ENCODE peak calls at places on chromosomes 12 and 14, in ten cellular contexts. I is astrocyte, R is uterus, Q is mucosa of descending colon, Z is A549, P is adrenal gland, O is ascending aorta, F is ovary, V is tibial nerve, S is GM23248. T is an unnamed sample.

GRCh38 chr12:16008442-16008841 is 97.3 kb downstream of the DERA start:
- DNase-seq in R (no peak), O (no peak), S (no peak), F (no peak), V (no peak), Q (no peak), I (no peak), P (no peak), Z (no peak), T (no peak)

GRCh38 chr12:52860102-52860838 is 11.5 kb upstream of the KRT78 start:
- DNase-seq in R (no peak), Q (no peak), S (peak; percentile 60), V (no peak), F (no peak), Z (peak; percentile 89), P (no peak), I (peak; percentile 52), O (no peak), T (no peak)

GRCh38 chr14:67734675-67735074 is 33.0 kb downstream of the RDH12 start:
- DNase-seq in I (no peak), Q (no peak), R (no peak), Z (no peak), O (no peak), P (no peak), V (no peak), S (peak; percentile 45), F (no peak), T (no peak)

GRCh38 chr14:34620115-34620514 is 9.8 kb downstream of the SNX6 start:
- DNase-seq in V (no peak), P (no peak), S (no peak), I (no peak), F (no peak), R (no peak), O (no peak), Q (no peak), Z (no peak), T (no peak)

GRCh38 chr12:96083020-96083489 is 47.7 kb upstream of the LTA4H start:
- DNase-seq in Q (no peak), V (no peak), S (no peak), P (no peak), F (no peak), O (no peak), Z (no peak), I (peak; percentile 5), R (no peak), T (no peak)

GRCh38 chr14:32576088-32576795 is 247.1 kb downstream of the AKAP6 start:
- DNase-seq in O (no peak), Q (no peak), V (peak; percentile 68), P (peak; percentile 47), Z (peak; percentile 55), F (peak; percentile 61), S (peak; percentile 83), R (peak; percentile 36), I (peak; percentile 31), T (no peak)

GRCh38 chr12:96195845-96196451 is 1.8 kb downstream of the ELK3 start:
- DNase-seq in P (no peak), Q (no peak), V (no peak), Z (peak; percentile 35), O (no peak), R (peak; percentile 27), F (no peak), I (peak; percentile 83), S (peak; percentile 81), T (peak; percentile 44)

GRCh38 chr12:93376436-93377251 is 1.1 kb upstream of the NUDT4 start:
- DNase-seq in F (peak; percentile 54), V (peak; percentile 16), R (peak; percentile 28), Z (peak; percentile 28), P (peak; percentile 73), S (peak; percentile 71), O (no peak), Q (no peak), I (no peak), T (no peak)

GRCh38 chr12:69880566-69880965 is 55.5 kb downstream of the MYRFL start:
- DNase-seq in I (peak; percentile 44), Z (peak; percentile 16), P (no peak), S (peak; percentile 28), O (no peak), V (no peak), R (no peak), F (no peak), Q (no peak), T (no peak)

DNA sequence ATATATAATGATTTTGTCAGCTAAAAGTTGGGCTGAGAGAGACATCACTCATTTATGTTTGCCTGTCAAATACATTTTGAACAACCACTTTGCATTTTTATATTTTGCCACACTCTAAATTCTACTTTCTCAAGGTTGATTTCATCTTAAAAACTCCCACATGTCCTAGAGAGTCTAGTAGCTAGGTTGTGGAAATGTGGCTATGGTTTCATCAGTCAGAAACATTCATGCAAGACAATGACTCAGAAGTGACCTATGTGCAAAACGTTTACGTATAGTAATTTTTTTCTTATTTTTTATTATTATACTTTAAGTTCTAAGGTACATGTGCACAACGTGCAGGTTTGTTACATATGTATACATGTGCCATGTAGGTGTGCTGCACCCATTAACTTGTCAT is 27.4 kb upstream of the PRKD1 start:
- DNase-seq in O (no peak), F (no peak), Z (no peak), S (peak; percentile 39), R (no peak), Q (no peak), P (no peak), V (no peak), I (no peak), T (no peak)
- H3K9me3 ChIP-seq in O (no peaks in the 10 kb centered on the region), F (no peaks in the 10 kb centered on the region), Z (no peaks in the 10 kb centered on the region), S (no peaks in the 10 kb centered on the region), R (no peaks in the 10 kb centered on the region), Q (no peaks in the 10 kb centered on the region), P (no peaks in the 10 kb centered on the region), V (no peaks in the 10 kb centered on the region), I (no peaks in the 10 kb centered on the region), T (no peaks in the 10 kb centered on the region)

DNA sequence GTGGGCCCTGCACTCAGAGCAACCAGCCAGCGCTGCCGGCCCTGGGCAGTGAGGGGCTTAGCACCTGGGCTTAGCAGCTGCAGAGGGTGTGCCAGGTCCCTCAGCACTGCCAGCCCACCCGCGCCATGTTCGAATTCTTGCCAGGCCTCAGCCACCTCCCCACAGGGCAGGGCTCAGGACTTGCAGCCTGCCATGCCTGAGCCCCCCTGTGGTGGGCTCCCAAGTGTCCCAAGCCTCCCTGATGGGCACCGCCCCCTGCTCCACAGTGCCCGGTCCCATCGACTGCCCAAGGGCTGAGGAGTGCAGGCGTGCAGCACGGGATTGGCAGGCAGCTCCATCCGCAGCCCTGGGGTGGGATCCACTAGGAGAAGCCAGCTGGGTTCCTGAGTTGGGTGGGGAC is 98.0 kb upstream of the NID2 start:
- DNase-seq in V (no peak), Z (no peak), R (no peak), O (no peak), P (no peak), I (no peak), Q (no peak), S (no peak), F (no peak), T (no peak)
- H3K9me3 ChIP-seq in V (no peaks in the 10 kb centered on the region), Z (peaks cover 8% of the 10 kb centered on the region), R (peaks cover 6% of the 10 kb centered on the region), O (no peaks in the 10 kb centered on the region), P (no peaks in the 10 kb centered on the region), I (peaks cover 3% of the 10 kb centered on the region), Q (peaks cover 12% of the 10 kb centered on the region), S (no peaks in the 10 kb centered on the region), F (no peaks in the 10 kb centered on the region), T (peaks cover 5% of the 10 kb centered on the region)

GRCh38 chr12:132277374-132277801 is 52.0 kb downstream of the GALNT9 start:
- DNase-seq in S (no peak), F (no peak), I (no peak), V (no peak), O (no peak), R (no peak), Q (peak; percentile 37), Z (no peak), P (no peak), T (no peak)

GRCh38 chr12:132279184-132279889 is 50.1 kb downstream of the GALNT9 start:
- DNase-seq in O (no peak), S (no peak), R (no peak), V (no peak), F (no peak), P (no peak), I (no peak), Z (peak; percentile 57), Q (peak; percentile 57), T (no peak)

GRCh38 chr12:132277961-132278360 is 51.4 kb downstream of the GALNT9 start:
- DNase-seq in O (no peak), Z (no peak), Q (peak; percentile 26), V (no peak), I (no peak), S (no peak), P (no peak), R (no peak), F (no peak), T (no peak)

GRCh38 chr12:132279930-132280329 is 49.5 kb downstream of the GALNT9 start:
- DNase-seq in S (no peak), O (no peak), P (no peak), F (no peak), V (no peak), Z (no peak), R (no peak), I (no peak), Q (peak; percentile 13), T (no peak)

DNA sequence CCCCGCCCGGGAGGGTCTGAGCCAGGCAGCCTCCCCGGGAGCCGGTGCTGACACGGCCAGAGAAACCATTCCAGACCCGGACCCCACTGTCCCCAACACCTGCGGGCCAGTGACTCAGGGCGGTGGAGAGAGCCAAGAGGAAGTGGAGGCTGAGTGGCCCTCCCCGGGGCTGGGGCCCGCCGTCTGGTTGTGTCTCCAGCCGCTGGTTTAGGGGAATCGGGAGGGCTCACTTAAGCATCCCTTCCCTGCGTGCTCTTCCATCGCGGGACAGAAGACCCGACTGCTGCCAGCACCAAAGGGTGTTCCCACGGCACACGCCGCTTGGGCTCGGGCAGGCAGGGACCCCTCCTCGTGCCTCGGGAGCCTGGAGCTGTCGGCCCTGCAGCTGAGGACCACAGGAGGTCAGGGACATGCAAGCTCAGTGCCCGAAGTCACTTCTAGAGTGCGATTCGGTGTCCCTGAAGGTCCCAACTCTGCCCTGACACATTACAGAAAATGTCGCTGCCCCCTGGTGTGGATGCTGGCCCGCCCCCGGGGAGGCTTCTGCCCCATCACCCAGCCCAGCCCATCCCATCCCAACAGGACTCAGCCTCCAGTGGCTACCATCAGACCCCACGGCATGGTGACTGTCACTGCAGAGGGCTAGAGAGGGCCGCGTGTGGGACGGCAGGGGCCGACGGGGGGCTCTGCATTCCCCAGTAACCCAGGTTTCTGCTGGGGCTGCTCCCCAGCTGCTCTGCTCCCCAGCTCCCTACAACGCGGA is 50.8 kb downstream of the GALNT9 start:
- DNase-seq in S (no peak), O (no peak), I (no peak), F (no peak), Q (peak; percentile 43), V (no peak), Z (no peak), R (no peak), P (no peak), T (no peak)
- H3K9me3 ChIP-seq in S (no peaks in the 10 kb centered on the region), O (no peaks in the 10 kb centered on the region), I (no peaks in the 10 kb centered on the region), F (no peaks in the 10 kb centered on the region), Q (no peaks in the 10 kb centered on the region), V (no peaks in the 10 kb centered on the region), Z (no peaks in the 10 kb centered on the region), R (no peaks in the 10 kb centered on the region), P (no peaks in the 10 kb centered on the region), T (no peaks in the 10 kb centered on the region)

DNA sequence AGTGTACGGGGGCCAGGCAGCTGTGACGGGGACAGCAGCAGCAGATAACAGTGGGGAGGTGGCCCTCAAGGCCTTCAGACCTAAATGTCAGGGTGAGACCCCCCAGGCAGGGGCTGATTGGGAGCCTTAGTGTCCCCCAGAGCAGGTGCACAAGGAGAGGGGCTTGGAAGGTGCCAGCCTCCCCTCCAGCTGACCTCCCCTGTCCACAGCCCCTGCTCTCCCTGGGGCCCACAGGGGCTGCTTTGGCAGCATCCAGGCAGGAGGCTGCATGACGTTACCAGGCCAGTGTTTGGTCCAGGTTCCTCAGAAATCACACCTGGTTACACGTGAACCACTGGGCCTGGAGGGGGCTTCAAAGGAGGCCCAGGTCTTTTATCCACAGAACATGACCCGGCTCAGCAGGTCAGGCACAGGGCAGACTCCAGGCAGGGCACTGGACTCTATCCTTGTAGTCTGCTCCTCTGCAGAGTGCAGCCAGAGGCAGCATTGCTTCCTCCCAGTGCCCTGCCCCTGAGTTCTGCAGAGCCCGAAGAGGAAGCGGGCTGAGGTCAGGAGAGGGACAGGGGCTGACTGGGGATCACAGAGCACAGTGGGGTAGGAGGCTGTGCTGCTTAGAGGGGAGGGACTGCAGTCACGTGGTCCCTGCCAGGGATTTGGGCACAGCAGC is 2.6 kb upstream of the TRMT61A start:
- DNase-seq in V (no peak), R (no peak), I (no peak), O (no peak), F (no peak), S (no peak), P (no peak), Q (peak; percentile 63), Z (no peak), T (no peak)
- H3K9me3 ChIP-seq in V (no peaks in the 10 kb centered on the region), R (no peaks in the 10 kb centered on the region), I (no peaks in the 10 kb centered on the region), O (no peaks in the 10 kb centered on the region), F (no peaks in the 10 kb centered on the region), S (no peaks in the 10 kb centered on the region), P (no peaks in the 10 kb centered on the region), Q (no peaks in the 10 kb centered on the region), Z (no peaks in the 10 kb centered on the region), T (no peaks in the 10 kb centered on the region)

T was measured in T-helper 17 cell.